ENCODE peak calls at places on chromosomes 6 and 20, in four cellular contexts. One of them, this sample, is unnamed.

GRCh38 chr20:50333856-50334255 is 143.2 kb downstream of the CEBPB start:
- DNase-seq in activated naive CD4-positive, alpha-beta T cell treated with anti-CD3 and anti-CD28 coated beads, Interleukin-2, amount 50 U/mL, for 16 hours: no peak
- DNase-seq in IMR-90: peak
- DNase-seq in lower lobe of right lung: peak
- DNase-seq in this sample: peak

GRCh38 chr6:94323853-94324252 is 904.5 kb upstream of the EPHA7 start:
- DNase-seq in lower lobe of right lung: no peak
- DNase-seq in IMR-90: no peak
- DNase-seq in activated naive CD4-positive, alpha-beta T cell treated with anti-CD3 and anti-CD28 coated beads, Interleukin-2, amount 50 U/mL, for 16 hours: no peak
- DNase-seq in this sample: peak

GRCh38 chr20:48648482-48649051 is 179.2 kb downstream of the PREX1 start:
- DNase-seq in IMR-90: no peak
- DNase-seq in lower lobe of right lung: no peak
- DNase-seq in activated naive CD4-positive, alpha-beta T cell treated with anti-CD3 and anti-CD28 coated beads, Interleukin-2, amount 50 U/mL, for 16 hours: no peak
- DNase-seq in this sample: no peak

GRCh38 chr20:23449400-23449799 is 3.3 kb downstream of the CST11 start:
- DNase-seq in lower lobe of right lung: no peak
- DNase-seq in IMR-90: no peak
- DNase-seq in activated naive CD4-positive, alpha-beta T cell treated with anti-CD3 and anti-CD28 coated beads, Interleukin-2, amount 50 U/mL, for 16 hours: no peak
- DNase-seq in this sample: peak

GRCh38 chr6:36368921-36369880 is 18.3 kb downstream of the ETV7 start:
- DNase-seq in activated naive CD4-positive, alpha-beta T cell treated with anti-CD3 and anti-CD28 coated beads, Interleukin-2, amount 50 U/mL, for 16 hours: no peak
- DNase-seq in lower lobe of right lung: peak
- DNase-seq in IMR-90: peak
- DNase-seq in this sample: peak

GRCh38 chr6:45184040-45184439 is 144.1 kb upstream of the RUNX2 start:
- DNase-seq in IMR-90: no peak
- DNase-seq in lower lobe of right lung: no peak
- DNase-seq in activated naive CD4-positive, alpha-beta T cell treated with anti-CD3 and anti-CD28 coated beads, Interleukin-2, amount 50 U/mL, for 16 hours: no peak
- DNase-seq in this sample: no peak

GRCh38 chr6:115323001-115323400 is 737.7 kb downstream of the FRK start:
- DNase-seq in activated naive CD4-positive, alpha-beta T cell treated with anti-CD3 and anti-CD28 coated beads, Interleukin-2, amount 50 U/mL, for 16 hours: no peak
- DNase-seq in IMR-90: no peak
- DNase-seq in lower lobe of right lung: no peak
- DNase-seq in this sample: no peak

GRCh38 chr20:59481082-59482018 is 123.0 kb upstream of the PHACTR3 start:
- DNase-seq in lower lobe of right lung: no peak
- DNase-seq in IMR-90: no peak
- DNase-seq in activated naive CD4-positive, alpha-beta T cell treated with anti-CD3 and anti-CD28 coated beads, Interleukin-2, amount 50 U/mL, for 16 hours: no peak
- DNase-seq in this sample: no peak

GRCh38 chr6:32170294-32170693 is 5.6 kb downstream of the AGPAT1 start:
- DNase-seq in activated naive CD4-positive, alpha-beta T cell treated with anti-CD3 and anti-CD28 coated beads, Interleukin-2, amount 50 U/mL, for 16 hours: no peak
- DNase-seq in IMR-90: no peak
- DNase-seq in lower lobe of right lung: no peak
- DNase-seq in this sample: no peak

GRCh38 chr6:53794720-53795253 is at the start of gene LRRC1:
- DNase-seq in lower lobe of right lung: peak
- DNase-seq in activated naive CD4-positive, alpha-beta T cell treated with anti-CD3 and anti-CD28 coated beads, Interleukin-2, amount 50 U/mL, for 16 hours: peak
- DNase-seq in IMR-90: peak
- DNase-seq in this sample: peak

GRCh38 chr6:114121913-114122662 is 151.1 kb upstream of the HDAC2 start:
- DNase-seq in activated naive CD4-positive, alpha-beta T cell treated with anti-CD3 and anti-CD28 coated beads, Interleukin-2, amount 50 U/mL, for 16 hours: no peak
- DNase-seq in IMR-90: no peak
- DNase-seq in lower lobe of right lung: no peak
- DNase-seq in this sample: no peak

GRCh38 chr20:33733654-33734576 is 2.1 kb downstream of the ZNF341 start:
- DNase-seq in lower lobe of right lung: no peak
- DNase-seq in activated naive CD4-positive, alpha-beta T cell treated with anti-CD3 and anti-CD28 coated beads, Interleukin-2, amount 50 U/mL, for 16 hours: no peak
- DNase-seq in IMR-90: peak
- DNase-seq in this sample: peak

GRCh38 chr20:35991142-35991771 is 22.9 kb downstream of the CNBD2 start:
- DNase-seq in IMR-90: peak
- DNase-seq in activated naive CD4-positive, alpha-beta T cell treated with anti-CD3 and anti-CD28 coated beads, Interleukin-2, amount 50 U/mL, for 16 hours: peak
- DNase-seq in lower lobe of right lung: no peak
- DNase-seq in this sample: peak

GRCh38 chr6:121157913-121158312 is 176.4 kb downstream of the TBC1D32 start:
- DNase-seq in activated naive CD4-positive, alpha-beta T cell treated with anti-CD3 and anti-CD28 coated beads, Interleukin-2, amount 50 U/mL, for 16 hours: no peak
- DNase-seq in IMR-90: peak
- DNase-seq in lower lobe of right lung: no peak
- DNase-seq in this sample: peak

GRCh38 chr6:137291441-137291840 is 72.3 kb upstream of the IFNGR1 start:
- DNase-seq in lower lobe of right lung: peak
- DNase-seq in IMR-90: peak
- DNase-seq in activated naive CD4-positive, alpha-beta T cell treated with anti-CD3 and anti-CD28 coated beads, Interleukin-2, amount 50 U/mL, for 16 hours: no peak
- DNase-seq in this sample: peak

GRCh38 chr6:54988576-54988975 is 142.0 kb downstream of the FAM83B start:
- DNase-seq in lower lobe of right lung: no peak
- DNase-seq in IMR-90: peak
- DNase-seq in activated naive CD4-positive, alpha-beta T cell treated with anti-CD3 and anti-CD28 coated beads, Interleukin-2, amount 50 U/mL, for 16 hours: no peak
- DNase-seq in this sample: peak

GRCh38 chr6:143677891-143678737 is at the start of gene PHACTR2:
- DNase-seq in lower lobe of right lung: peak
- DNase-seq in IMR-90: peak
- DNase-seq in activated naive CD4-positive, alpha-beta T cell treated with anti-CD3 and anti-CD28 coated beads, Interleukin-2, amount 50 U/mL, for 16 hours: peak
- DNase-seq in this sample: peak

GRCh38 chr6:53161481-53162009 is 12.9 kb upstream of the GCM1 start:
- DNase-seq in activated naive CD4-positive, alpha-beta T cell treated with anti-CD3 and anti-CD28 coated beads, Interleukin-2, amount 50 U/mL, for 16 hours: no peak
- DNase-seq in IMR-90: no peak
- DNase-seq in lower lobe of right lung: no peak
- DNase-seq in this sample: peak